ENCODE peak calls at places on chromosomes 12 and 14, in five cellular contexts. G, B, W, Y and H are unnamed samples.

GRCh38 chr12:70427611-70428010 is 61.5 kb downstream of the KCNMB4 start:
- DNase-seq in G (no peak), B (no peak), W (no peak), Y (peak), H (no peak)

GRCh38 chr14:94027566-94028449 is 1.7 kb downstream of the OTUB2 start:
- DNase-seq in G (no peak), B (no peak), W (no peak), Y (peak), H (no peak)

GRCh38 chr14:68884031-68885030 is 91.5 kb upstream of the ZFP36L1 start:
- DNase-seq in G (no peak), B (peak), W (no peak), Y (peak), H (no peak)

GRCh38 chr14:106094654-106095189 is 568.3 kb downstream of the TMEM121 start:
- DNase-seq in G (no peak), B (no peak), W (no peak), Y (no peak), H (peak)

GRCh38 chr14:64919215-64919614 is 5.0 kb downstream of the CHURC1 start:
- DNase-seq in G (no peak), B (no peak), W (no peak), Y (peak), H (no peak)

GRCh38 chr12:42372154-42372791 is 46.3 kb downstream of the PPHLN1 start:
- DNase-seq in G (no peak), B (peak), W (peak), Y (peak), H (peak)

GRCh38 chr12:121793501-121793835 is at the start of gene RHOF:
- DNase-seq in G (no peak), B (no peak), W (peak), Y (peak), H (no peak)

GRCh38 chr14:81137316-81137715 is 83.4 kb downstream of the GTF2A1 start:
- DNase-seq in G (no peak), B (peak), W (no peak), Y (peak), H (no peak)

GRCh38 chr12:16586350-16587109 is 19.4 kb downstream of the LMO3 start:
- DNase-seq in G (no peak), B (peak), W (no peak), Y (peak), H (no peak)

GRCh38 chr12:124536613-124537012 is 30.8 kb downstream of the NCOR2 start:
- DNase-seq in G (no peak), B (peak), W (no peak), Y (peak), H (no peak)

GRCh38 chr12:95117178-95117599 is 43.8 kb upstream of the NR2C1 start:
- DNase-seq in G (no peak), B (peak), W (peak), Y (peak), H (peak)

GRCh38 chr14:75514673-75515630 is 7.3 kb upstream of the BATF start:
- DNase-seq in G (peak), B (peak), W (no peak), Y (peak), H (peak)

GRCh38 chr12:1593232-1594044 is 943 bp downstream of the FBXL14 start:
- DNase-seq in G (peak), B (no peak), W (peak), Y (peak), H (peak)

GRCh38 chr12:121005346-121005815 is 10.9 kb downstream of the C12orf43 start:
- DNase-seq in G (peak), B (peak), W (peak), Y (peak), H (peak)

GRCh38 chr12:114369088-114369487 is 36.9 kb downstream of the TBX5 start:
- DNase-seq in G (no peak), B (no peak), W (no peak), Y (peak), H (no peak)

GRCh38 chr12:32532415-32532814 is 133.1 kb downstream of the FGD4 start:
- DNase-seq in G (no peak), B (no peak), W (no peak), Y (no peak), H (no peak)

GRCh38 chr12:32534698-32535097 is 135.3 kb downstream of the FGD4 start:
- DNase-seq in G (no peak), B (no peak), W (no peak), Y (peak), H (no peak)

GRCh38 chr12:32532951-32533350 is 133.6 kb downstream of the FGD4 start:
- DNase-seq in G (no peak), B (no peak), W (no peak), Y (no peak), H (peak)

GRCh38 chr12:32535260-32535999 is 136.1 kb downstream of the FGD4 start:
- DNase-seq in G (peak), B (peak), W (peak), Y (peak), H (peak)

GRCh38 chr12:32533971-32534590 is 134.7 kb downstream of the FGD4 start:
- DNase-seq in G (peak), B (peak), W (peak), Y (peak), H (no peak)
- H3K9ac ChIP-seq in G (no peak), B (peak), W (no peak), Y (peak), H (no peak)

DNA sequence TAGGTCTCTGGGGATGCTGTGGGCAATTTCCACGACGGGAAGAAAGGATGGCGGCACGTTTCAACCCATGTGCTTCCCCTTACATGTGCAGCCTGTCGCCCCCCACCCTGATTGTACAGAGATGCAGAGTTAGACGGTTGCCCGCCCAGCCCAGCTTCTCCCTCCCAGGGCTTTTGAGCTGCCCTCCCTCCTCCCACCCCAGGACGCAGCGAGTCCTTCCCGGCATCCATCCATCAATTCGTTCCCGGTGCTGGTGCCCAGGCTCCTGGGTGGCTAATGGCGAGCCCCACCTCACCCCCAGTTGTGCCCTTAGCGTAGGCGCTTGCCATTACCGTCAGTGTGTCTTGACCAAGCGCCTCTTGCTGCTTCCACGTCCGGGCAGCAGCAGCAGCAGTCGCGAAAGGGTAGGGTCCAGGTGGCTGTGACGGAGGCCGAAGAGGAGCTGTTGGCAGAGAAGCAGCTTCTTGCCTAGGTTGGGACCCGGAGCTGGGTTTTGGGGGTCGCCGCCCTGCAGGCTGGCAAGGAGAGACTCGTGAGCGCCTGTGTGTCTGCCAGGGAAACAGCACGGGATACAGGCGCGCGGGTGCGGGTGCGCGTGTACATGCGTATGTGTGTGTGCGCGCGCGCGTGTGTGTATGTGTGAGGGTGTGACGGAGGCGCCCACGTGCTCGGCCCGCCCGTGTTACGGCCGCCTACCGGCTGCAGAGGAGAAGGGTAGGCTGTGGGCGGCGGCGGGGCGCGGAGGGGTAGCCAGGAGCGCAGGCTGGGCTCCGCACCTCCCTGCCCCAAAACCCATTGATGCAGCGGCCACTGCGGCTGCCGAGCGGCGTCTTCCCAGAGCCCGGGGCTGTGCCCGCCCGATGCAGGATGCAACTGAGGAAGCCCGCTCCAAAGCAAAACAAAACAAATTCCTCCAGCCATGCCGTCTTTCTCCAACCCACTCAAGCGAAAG is at the start of gene SLC6A15:
- DNase-seq in G (peak), B (peak), W (no peak), Y (peak), H (peak)
- H3K9ac ChIP-seq in G (peak), B (peak), W (no peak), Y (peak), H (no peak)

GRCh38 chr12:104938371-104938770 is 19.7 kb downstream of the SLC41A2 start:
- DNase-seq in G (no peak), B (peak), W (no peak), Y (peak), H (no peak)

GRCh38 chr12:104933128-104933527 is 25.0 kb downstream of the SLC41A2 start:
- DNase-seq in G (no peak), B (no peak), W (no peak), Y (no peak), H (no peak)

GRCh38 chr12:104933778-104934177 is 24.3 kb downstream of the SLC41A2 start:
- DNase-seq in G (no peak), B (no peak), W (no peak), Y (no peak), H (no peak)

GRCh38 chr12:104939089-104939488 is 19.0 kb downstream of the SLC41A2 start:
- DNase-seq in G (no peak), B (no peak), W (no peak), Y (no peak), H (no peak)

GRCh38 chr12:104935892-104936291 is 22.2 kb downstream of the SLC41A2 start:
- DNase-seq in G (no peak), B (no peak), W (no peak), Y (no peak), H (no peak)
- H3K9ac ChIP-seq in G (no peak), B (no peak), W (no peak), Y (no peak), H (no peak)

GRCh38 chr12:116380066-116380465 is 102.6 kb upstream of the MED13L start:
- DNase-seq in G (no peak), B (no peak), W (no peak), Y (no peak), H (no peak)

GRCh38 chr12:116382456-116382902 is 105.0 kb upstream of the MED13L start:
- DNase-seq in G (no peak), B (peak), W (no peak), Y (peak), H (peak)

GRCh38 chr12:116384175-116384574 is 106.7 kb upstream of the MED13L start:
- DNase-seq in G (no peak), B (no peak), W (no peak), Y (no peak), H (no peak)

GRCh38 chr12:116381744-116382455 is 104.4 kb upstream of the MED13L start:
- DNase-seq in G (peak), B (peak), W (no peak), Y (peak), H (peak)

DNA sequence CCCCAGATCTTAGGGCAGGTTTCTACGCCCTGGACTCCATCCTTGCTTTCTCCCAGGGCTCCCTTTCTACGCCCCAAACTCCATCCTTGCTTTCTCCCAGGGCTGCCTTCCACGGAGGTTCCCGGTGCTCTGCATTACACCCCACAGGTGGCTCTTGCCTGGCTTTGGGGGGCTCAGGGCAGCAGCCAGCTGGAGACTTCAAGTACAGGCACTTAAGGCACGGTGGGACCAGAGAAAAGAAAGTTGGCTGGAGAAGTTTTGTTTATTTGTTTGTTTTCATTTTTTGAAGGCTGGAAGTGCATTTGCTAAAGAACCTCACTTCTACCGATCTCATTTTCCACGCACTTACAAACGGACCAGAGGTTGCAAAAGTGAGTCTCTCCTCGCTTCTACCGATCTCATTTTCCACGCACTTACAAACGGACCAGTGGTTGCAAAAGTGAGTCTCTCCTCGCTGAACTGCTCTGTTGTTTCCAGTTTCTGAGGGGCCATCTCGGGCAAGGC is 103.8 kb upstream of the MED13L start:
- DNase-seq in G (no peak), B (no peak), W (no peak), Y (no peak), H (peak)
- H3K9ac ChIP-seq in G (peak), B (peak), W (no peak), Y (peak), H (peak)

GRCh38 chr12:92927436-92928116 is 1.5 kb downstream of the EEA1 start:
- DNase-seq in G (no peak), B (peak), W (no peak), Y (peak), H (no peak)
- H3K9ac ChIP-seq in G (no peak), B (peak), W (peak), Y (peak), H (peak)